ENCODE peak calls at places on chromosomes 16 and 17, in four cellular contexts. Z is iPS DF 6.9, Q is HCT116, X is A549. C is an unnamed sample. For H3K4me1, the result is how much of the 10 kb centered on the place peaks cover.

GRCh38 chr16:24977673-24978065 is 37.5 kb downstream of the ARHGAP17 start:
- DNase-seq in Z (no peak), Q (no peak), X (peak), C (no peak)

GRCh38 chr16:67169642-67170167 is 633 bp upstream of the NOL3 start:
- DNase-seq in Z (no peak), Q (no peak), X (peak), C (no peak)

GRCh38 chr16:49932943-49933342 is 77.0 kb upstream of the ZNF423 start:
- DNase-seq in Z (no peak), Q (no peak), X (no peak), C (no peak)

GRCh38 chr16:55120408-55120807 is 189.7 kb downstream of the IRX5 start:
- DNase-seq in Z (no peak), Q (no peak), X (peak), C (no peak)

GRCh38 chr16:50067290-50067853 is 1.6 kb downstream of the HEATR3 start:
- DNase-seq in Z (no peak), Q (peak), X (peak), C (peak)

GRCh38 chr16:57946181-57946801 is 24.6 kb downstream of the CNGB1 start:
- DNase-seq in Z (no peak), Q (no peak), X (no peak), C (no peak)

GRCh38 chr17:16100737-16101400 is 101.2 kb downstream of the TTC19 start:
- DNase-seq in Z (no peak), Q (no peak), X (no peak), C (no peak)

GRCh38 chr17:79925242-79925957 is 86.2 kb upstream of the CBX4 start:
- DNase-seq in Z (no peak), Q (no peak), X (peak), C (peak)

GRCh38 chr16:57039148-57039812 is 49.9 kb downstream of the NLRC5 start:
- DNase-seq in Z (no peak), Q (no peak), X (no peak), C (no peak)

GRCh38 chr16:82510041-82510440 is 116.7 kb upstream of the CDH13 start:
- DNase-seq in Z (no peak), Q (no peak), X (no peak), C (no peak)

GRCh38 chr17:44112284-44113280 is 10.9 kb downstream of the HDAC5 start:
- DNase-seq in Z (no peak), Q (no peak), X (no peak), C (no peak)

GRCh38 chr16:681746-682427 is 1.7 kb downstream of the STUB1 start:
- DNase-seq in Z (no peak), Q (no peak), X (no peak), C (no peak)

GRCh38 chr16:683396-684066 is 603 bp downstream of the JMJD8 start:
- DNase-seq in Z (no peak), Q (no peak), X (peak), C (no peak)

GRCh38 chr16:680967-681745 is 946 bp downstream of the STUB1 start:
- DNase-seq in Z (no peak), Q (no peak), X (peak), C (no peak)

GRCh38 chr16:684067-684794 is at the start of gene JMJD8:
- DNase-seq in Z (no peak), Q (peak), X (peak), C (peak)

GRCh38 chr16:682493-683395 is 1.4 kb downstream of the JMJD8 start:
- DNase-seq in Z (no peak), Q (no peak), X (no peak), C (no peak)
- H3K4me1 ChIP-seq in Z (under half), Q (under half), X (under half), C (under half)

GRCh38 chr17:50058296-50058945 is 2.5 kb downstream of the ITGA3 start:
- DNase-seq in Z (no peak), Q (no peak), X (no peak), C (no peak)

GRCh38 chr17:50056217-50056960 is 479 bp downstream of the ITGA3 start:
- DNase-seq in Z (no peak), Q (no peak), X (peak), C (peak)

GRCh38 chr17:50059256-50059655 is 3.3 kb downstream of the ITGA3 start:
- DNase-seq in Z (no peak), Q (no peak), X (no peak), C (peak)

GRCh38 chr17:50056961-50057330 is 1.0 kb downstream of the ITGA3 start:
- DNase-seq in Z (no peak), Q (no peak), X (peak), C (peak)

DNA sequence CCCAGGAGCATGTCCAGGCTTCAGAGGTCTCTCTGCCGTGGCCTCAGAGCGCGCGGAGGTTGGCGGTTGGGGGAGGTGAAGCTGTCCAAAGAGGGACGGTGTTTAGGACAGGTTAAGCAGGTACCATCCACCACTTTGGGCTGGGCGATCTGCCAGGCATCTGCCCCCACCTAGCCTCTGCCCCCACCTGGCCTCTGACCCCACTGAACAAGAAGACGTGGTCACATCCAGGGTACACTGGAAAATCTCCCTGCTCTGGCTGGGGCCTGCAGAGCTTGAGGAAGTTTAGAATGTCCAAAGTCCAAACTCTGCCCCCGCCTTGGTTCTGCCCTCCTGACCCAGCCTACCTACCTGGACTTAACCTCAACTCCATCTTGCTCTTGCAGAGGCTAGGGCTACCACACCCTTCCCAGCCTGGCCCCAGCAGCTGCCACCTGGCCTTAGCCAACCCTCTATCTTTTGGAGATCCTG is 1.6 kb downstream of the ITGA3 start:
- DNase-seq in Z (no peak), Q (no peak), X (no peak), C (no peak)
- H3K4me1 ChIP-seq in Z (under half), Q (half or more), X (half or more), C (half or more)

DNA sequence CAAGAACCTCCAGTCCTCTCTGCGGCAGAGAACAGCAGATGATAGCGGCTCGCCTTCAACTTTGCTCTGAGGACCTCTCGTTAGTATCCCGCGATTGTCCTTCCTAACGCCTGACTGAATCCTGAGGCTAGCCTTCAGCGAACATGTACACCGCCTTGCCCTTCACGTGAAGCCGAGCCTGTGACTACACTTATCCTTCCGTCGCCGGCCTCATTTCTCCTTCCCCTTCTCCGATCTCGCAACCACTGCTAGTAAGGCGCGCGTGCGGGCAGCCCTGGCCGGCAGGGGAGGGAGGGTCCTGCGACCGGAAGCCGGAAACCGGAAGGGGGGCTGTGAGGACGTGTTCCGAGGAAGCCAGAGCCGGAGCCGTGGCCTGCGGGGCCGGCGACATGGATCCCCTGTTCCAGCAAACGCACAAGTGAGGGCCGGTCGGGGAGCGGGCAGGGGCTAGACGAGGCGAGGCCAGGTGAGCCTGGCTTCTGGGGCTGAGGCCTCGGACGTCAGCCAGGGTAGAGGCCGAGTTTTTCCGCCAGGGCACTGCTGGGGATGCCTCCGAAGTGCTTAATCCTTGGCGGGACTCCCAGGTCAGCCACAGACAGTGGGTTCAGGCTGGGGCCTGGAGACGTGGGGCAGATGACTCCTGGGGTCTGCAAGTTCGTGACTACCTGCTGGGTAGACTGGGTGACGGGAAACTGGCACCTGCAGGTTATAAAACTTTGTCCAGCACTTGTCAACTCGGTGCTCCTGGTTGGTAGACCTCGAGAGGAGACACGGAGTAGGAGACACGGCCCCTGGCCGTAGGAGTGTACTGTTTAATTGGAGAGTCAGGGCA is at the start of gene GOSR2:
- DNase-seq in Z (peak), Q (peak), X (peak), C (peak)
- H3K4me1 ChIP-seq in Z (under half), Q (under half), X (under half), C (under half)

DNA sequence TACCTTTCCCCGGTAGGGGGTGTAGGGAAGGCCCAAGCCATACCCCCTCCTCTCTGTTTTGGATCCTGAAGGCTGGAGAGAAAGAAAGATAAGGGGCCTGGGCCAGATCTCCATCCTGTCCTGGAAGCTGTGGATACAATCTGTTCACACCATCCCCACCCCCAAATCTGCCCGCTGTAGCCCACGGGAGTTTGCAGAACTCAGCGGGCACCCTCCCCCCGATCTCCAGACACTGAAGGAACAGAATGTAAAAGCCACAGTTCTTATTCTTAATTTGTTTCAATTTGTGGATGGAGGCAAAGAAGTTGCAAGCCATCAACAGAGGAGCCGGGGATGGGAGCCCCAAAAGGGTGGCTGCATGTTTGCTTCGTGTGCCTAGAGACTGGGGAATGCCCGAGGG is 27.2 kb downstream of the GJD3 start:
- DNase-seq in Z (no peak), Q (no peak), X (no peak), C (no peak)
- H3K4me1 ChIP-seq in Z (under half), Q (under half), X (half or more), C (under half)

DNA sequence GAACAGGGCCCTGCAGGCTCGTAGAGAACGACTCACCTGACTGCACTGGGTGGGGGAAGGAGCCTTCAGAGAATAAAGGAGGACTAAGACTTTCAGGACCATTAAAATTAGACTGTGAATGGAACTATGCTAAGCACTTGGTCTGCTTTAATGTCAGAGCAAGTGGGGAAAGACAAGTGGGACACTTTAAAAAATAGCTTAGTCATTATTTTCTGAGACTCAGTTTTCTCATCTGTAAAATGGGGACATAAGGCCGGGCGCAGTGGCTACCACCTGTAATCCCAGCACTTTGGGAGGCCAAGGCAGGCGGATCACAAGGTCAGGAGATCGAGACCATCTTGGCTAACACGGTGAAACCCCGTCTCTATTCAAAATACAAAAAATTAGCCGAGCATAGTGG is 19.3 kb upstream of the BCO1 start:
- DNase-seq in Z (no peak), Q (no peak), X (no peak), C (no peak)
- H3K4me1 ChIP-seq in Z (under half), Q (under half), X (under half), C (under half)

GRCh38 chr17:38729886-38730525 is at the start of gene CISD3:
- DNase-seq in Z (no peak), Q (peak), X (peak), C (peak)
- H3K4me1 ChIP-seq in Z (under half), Q (under half), X (under half), C (under half)

DNA sequence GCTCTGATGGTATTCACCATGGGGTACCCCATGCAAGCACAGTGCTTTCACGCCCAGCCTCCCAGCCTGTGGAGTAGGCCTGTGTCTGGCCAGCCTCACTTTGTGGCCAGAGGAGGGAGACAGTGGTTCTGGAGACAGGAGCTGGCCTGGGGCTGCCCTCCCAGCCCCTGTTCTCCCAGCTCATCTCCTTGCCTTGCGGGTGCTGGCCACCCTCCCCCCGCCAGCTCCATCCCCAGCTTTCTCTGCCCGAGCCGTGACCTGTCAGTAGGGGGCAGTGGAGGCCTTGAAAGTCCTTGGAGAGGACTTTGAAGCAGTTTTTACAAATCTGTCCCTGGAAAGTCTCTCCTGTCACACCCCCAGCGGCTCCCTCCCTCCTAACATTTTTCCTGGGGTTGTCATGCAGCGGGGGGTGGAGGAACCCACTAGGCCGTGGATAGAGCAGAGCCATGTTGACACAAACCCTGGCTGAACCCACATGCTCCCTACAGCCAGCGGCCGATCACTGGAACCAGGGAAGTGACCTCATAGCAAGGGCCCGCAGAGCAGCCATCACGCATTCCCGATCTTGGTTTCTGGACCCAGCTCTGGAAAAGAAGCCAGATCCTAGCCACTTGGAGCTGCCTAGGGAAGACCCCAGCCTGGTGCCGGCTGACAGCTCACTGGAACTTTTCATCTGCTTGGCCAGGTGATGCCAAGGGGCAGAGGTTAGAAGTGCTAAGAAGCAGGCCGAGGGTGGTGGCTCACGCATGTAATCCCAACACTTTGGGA is 289.4 kb downstream of the SEC14L1 start:
- DNase-seq in Z (peak), Q (peak), X (peak), C (peak)
- H3K4me1 ChIP-seq in Z (under half), Q (under half), X (half or more), C (under half)